ENCODE peak calls at places on chromosomes 1 and 21, in four cellular contexts. J, G, U and W are unnamed samples.

GRCh38 chr1:29190718-29191117 is 9.0 kb upstream of the SRSF4 start:
- DNase-seq in J (no peak), G (no peak), U (no peak), W (no peak)

GRCh38 chr1:212432163-212432705 is 486 bp upstream of the NENF start:
- DNase-seq in J (peak), G (no peak), U (no peak), W (no peak)

GRCh38 chr1:101203812-101204540 is 32.8 kb upstream of the S1PR1 start:
- DNase-seq in J (peak), G (no peak), U (no peak), W (no peak)

GRCh38 chr1:88021529-88021928 is 662.5 kb upstream of the PKN2 start:
- DNase-seq in J (no peak), G (no peak), U (no peak), W (no peak)

GRCh38 chr21:34702341-34702807 is 33.6 kb downstream of the CLIC6 start:
- DNase-seq in J (peak), G (no peak), U (peak), W (no peak)

GRCh38 chr1:43446388-43446740 is 7.4 kb downstream of the HYI start:
- DNase-seq in J (no peak), G (no peak), U (no peak), W (no peak)

GRCh38 chr1:110053557-110054428 is 16.7 kb downstream of the ALX3 start:
- DNase-seq in J (peak), G (no peak), U (peak), W (no peak)

GRCh38 chr21:45450741-45451740 is 46.1 kb downstream of the COL18A1 start:
- DNase-seq in J (no peak), G (no peak), U (no peak), W (no peak)

GRCh38 chr1:237124856-237125462 is 83.0 kb downstream of the RYR2 start:
- DNase-seq in J (no peak), G (peak), U (no peak), W (peak)

GRCh38 chr1:151723726-151724370 is 2.5 kb downstream of the RIIAD1 start:
- DNase-seq in J (peak), G (no peak), U (no peak), W (no peak)

GRCh38 chr1:35557118-35557610 is at the start of gene KIAA0319L:
- DNase-seq in J (no peak), G (no peak), U (peak), W (peak)

GRCh38 chr1:18927654-18928272 is 25.4 kb upstream of the ALDH4A1 start:
- DNase-seq in J (peak), G (no peak), U (no peak), W (no peak)

GRCh38 chr1:161215079-161215478 is at the start of gene FCER1G:
- DNase-seq in J (no peak), G (no peak), U (peak), W (no peak)

GRCh38 chr1:46062651-46063319 is 69.6 kb downstream of the PIK3R3 start:
- DNase-seq in J (no peak), G (no peak), U (no peak), W (no peak)

GRCh38 chr1:45230537-45230936 is 24.1 kb upstream of the ZSWIM5 start:
- DNase-seq in J (peak), G (no peak), U (no peak), W (peak)

GRCh38 chr1:24961961-24962861 is 32.1 kb upstream of the RUNX3 start:
- DNase-seq in J (no peak), G (no peak), U (no peak), W (no peak)
- TF ChIP-seq CTCF in J (no peak), G (no peak), U (no peak), W (no peak)

DNA sequence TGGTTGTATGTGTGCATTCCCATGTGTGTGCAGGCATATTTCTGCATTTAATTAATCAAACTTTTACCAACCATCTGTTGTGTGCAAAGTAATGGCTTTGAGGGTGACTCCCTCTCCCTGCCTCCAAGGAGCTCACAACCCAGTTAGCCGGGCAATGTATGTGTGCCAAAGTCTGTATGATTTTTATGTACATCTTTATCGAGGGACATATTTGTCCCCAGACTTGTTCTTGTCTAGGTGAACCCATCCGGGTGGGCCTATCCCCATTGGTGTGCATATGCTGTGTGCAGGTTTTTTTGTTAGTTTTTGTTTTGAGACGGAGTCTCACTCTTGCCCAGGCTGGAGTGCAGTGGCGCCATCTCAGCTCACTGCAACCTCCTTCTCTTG is 1.8 kb downstream of the SYTL1 start:
- DNase-seq in J (no peak), G (no peak), U (no peak), W (no peak)
- H3K4me3 ChIP-seq in J (peak), G (peak), U (no peak), W (peak)

DNA sequence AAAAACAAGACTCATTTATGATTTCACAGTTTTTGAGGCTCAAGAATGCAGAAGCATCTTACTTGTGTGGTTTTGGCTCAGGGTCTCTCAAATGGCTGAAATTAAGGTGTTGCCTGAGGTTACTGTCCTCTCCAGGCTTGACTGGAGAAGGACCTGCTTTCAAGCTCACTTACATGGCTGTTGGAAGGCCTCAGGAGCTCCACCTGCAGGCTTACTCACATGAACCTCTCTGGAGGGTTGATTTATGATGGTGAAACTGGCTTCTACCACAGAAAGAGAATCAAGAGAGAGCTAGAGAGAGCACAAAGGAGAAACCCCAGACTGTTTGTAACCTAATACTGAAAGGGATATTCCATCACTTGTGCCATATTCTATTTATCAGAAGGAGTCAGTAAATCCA is 6.2 kb upstream of the KCNK2 start:
- DNase-seq in J (peak), G (peak), U (no peak), W (no peak)
- TF ChIP-seq CTCF in J (peak), G (peak), U (no peak), W (peak)

DNA sequence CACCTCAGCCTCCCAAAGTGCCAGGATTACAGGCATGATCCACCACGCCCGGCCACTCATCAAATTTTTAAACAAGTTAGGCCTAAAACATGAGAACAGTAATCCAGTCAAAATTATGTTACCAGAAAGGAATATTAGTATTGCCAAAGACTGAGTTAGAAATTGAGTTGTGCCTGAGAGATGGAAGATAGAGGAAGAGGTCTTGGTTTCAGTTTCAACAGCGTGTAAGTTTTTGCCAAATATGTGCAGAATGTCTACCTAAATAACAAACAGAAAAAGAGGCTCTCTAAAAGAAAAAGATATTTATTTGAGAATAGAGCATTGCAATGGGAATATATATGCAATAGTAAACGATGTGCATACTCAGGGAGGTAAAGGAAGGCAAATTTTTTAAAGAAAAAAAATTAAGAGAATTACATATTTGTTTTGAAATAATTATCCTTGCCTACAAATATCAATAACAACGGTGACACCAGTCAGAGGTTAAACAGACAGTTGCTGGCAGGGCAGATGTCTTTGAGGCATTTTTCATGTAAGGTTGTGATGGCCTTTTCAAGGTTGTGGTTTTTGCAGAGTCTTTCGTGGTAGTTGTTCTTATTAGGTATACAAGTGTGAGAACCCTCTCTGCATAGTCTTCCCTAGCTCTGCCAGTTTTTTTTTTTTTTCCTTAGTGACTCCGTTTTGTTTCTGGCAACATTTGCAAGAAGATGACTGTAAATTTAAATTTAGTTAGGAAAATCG is 2.2 kb upstream of the CD1B start:
- DNase-seq in J (no peak), G (no peak), U (no peak), W (no peak)
- H3K4me3 ChIP-seq in J (no peak), G (no peak), U (no peak), W (no peak)

GRCh38 chr1:15390667-15391066 is 19.0 kb upstream of the EFHD2 start:
- DNase-seq in J (no peak), G (no peak), U (no peak), W (no peak)
- TF ChIP-seq CTCF in J (no peak), G (peak), U (no peak), W (no peak)

DNA sequence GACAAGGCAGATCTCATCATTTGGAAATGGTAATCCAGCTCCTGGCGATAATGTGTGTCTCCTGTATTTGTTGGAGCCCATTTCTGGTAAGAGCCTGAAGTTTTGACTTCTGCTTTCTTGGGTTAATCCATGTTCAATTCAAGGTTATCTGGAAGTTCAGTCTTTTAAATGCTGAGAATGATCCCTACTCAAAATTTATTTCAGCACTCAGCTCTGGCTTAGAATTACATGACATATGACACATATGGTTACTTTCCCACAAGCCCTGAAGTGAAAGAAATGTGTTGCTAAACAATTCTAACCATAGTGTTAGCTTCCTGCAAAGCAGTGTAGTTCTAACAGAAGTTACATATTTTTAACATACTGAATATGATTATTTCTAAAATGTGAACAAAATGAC is 2.7 kb downstream of the PTGFR start:
- DNase-seq in J (no peak), G (no peak), U (no peak), W (no peak)
- H3K4me3 ChIP-seq in J (no peak), G (no peak), U (no peak), W (no peak)

GRCh38 chr1:208242186-208242585 is 2.0 kb downstream of the PLXNA2 start:
- DNase-seq in J (no peak), G (no peak), U (no peak), W (no peak)

GRCh38 chr1:208243522-208243850 is 698 bp downstream of the PLXNA2 start:
- DNase-seq in J (no peak), G (no peak), U (no peak), W (no peak)

GRCh38 chr1:208241541-208241940 is 2.6 kb downstream of the PLXNA2 start:
- DNase-seq in J (no peak), G (no peak), U (no peak), W (no peak)

GRCh38 chr1:208243851-208244583 is at the start of gene PLXNA2:
- DNase-seq in J (peak), G (peak), U (peak), W (peak)

DNA sequence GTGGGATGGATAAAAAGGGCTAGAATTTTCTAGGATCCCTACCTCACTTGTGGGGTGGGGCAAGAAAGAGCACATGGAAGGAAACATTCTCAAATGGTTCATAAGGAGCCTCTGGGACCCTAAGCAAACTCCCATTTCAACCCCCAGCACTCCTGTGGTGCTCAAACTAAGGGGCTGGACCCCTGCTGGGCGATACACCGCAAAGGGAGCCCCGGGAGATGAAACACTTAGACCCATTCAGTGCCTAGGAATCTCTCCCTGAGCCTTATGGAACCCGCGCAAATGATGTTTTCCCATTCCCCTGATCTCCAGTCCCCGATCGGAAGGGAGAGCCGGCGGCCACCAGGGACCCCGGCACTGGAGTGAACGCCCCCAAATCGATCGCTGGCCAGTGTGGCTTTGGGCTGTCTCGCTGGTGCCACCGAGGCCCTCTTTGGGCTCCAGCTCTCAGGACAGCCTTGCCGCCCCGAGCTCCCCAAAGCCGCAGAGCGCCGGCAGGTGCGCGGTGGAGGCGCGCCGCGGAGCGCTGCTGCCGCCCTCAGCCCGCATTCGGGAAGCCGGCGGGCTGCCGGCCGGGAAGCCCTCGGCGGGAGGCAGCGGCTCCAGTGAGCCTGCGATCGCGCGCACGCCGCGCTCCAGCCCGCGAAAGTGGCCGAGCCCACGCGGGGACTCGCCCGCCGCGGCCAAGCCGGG is 1.2 kb downstream of the PLXNA2 start:
- DNase-seq in J (no peak), G (no peak), U (no peak), W (no peak)
- TF ChIP-seq CTCF in J (peak), G (no peak), U (no peak), W (peak)

GRCh38 chr1:153778051-153778823 is 3.0 kb downstream of the SLC27A3 start:
- DNase-seq in J (no peak), G (no peak), U (no peak), W (no peak)

GRCh38 chr1:153776352-153776751 is 1.1 kb downstream of the SLC27A3 start:
- DNase-seq in J (no peak), G (no peak), U (no peak), W (no peak)

GRCh38 chr1:153775432-153776311 is 465 bp downstream of the SLC27A3 start:
- DNase-seq in J (peak), G (peak), U (peak), W (no peak)

GRCh38 chr1:153777648-153778047 is 2.4 kb downstream of the SLC27A3 start:
- DNase-seq in J (no peak), G (no peak), U (no peak), W (no peak)

DNA sequence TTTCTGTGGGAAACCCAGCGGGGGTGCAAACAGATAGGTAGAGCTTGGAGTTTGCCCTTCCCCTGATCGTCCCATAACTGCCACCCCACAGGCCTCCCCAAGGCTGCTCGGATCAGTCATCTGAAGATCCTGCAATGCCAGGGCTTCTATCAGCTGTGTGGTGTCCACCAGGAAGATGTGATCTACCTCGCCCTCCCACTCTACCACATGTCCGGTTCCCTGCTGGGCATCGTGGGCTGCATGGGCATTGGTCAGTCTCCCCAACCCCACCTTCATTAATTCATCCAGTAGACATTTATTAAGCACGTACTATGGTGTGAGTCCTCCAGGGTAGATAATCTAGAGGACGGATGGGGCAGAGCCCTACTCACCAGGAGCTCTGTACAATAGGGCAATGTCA is 1.8 kb downstream of the SLC27A3 start:
- DNase-seq in J (no peak), G (no peak), U (no peak), W (no peak)
- H3K4me3 ChIP-seq in J (no peak), G (no peak), U (peak), W (no peak)

DNA sequence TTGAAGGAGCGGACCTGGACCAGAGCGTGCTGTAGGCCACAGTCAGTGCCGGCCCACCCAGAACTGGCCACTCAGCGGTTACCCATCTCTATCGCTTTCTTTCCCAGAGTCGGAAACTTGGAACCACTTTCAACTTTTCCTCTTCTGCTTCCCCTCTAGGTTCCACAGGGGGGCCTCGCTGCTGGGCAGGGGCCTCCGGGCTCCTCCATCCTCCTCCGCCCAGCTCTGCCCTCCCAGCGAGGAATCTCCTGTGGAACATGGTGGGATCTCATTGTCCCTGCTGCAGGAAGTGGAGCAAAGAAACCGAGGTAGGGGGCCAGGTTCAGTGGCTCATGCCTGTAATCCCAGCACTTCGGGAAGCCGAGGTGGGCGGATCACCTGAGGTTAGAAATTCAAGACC is 139.2 kb downstream of the ETS2 start:
- DNase-seq in J (no peak), G (no peak), U (no peak), W (no peak)
- TF ChIP-seq CTCF in J (no peak), G (no peak), U (no peak), W (no peak)

GRCh38 chr1:180230791-180231505 is 884 bp downstream of the LHX4 start:
- DNase-seq in J (no peak), G (no peak), U (no peak), W (no peak)
- H3K4me3 ChIP-seq in J (peak), G (peak), U (no peak), W (peak)